ENCODE peak calls at places on chromosomes 13 and 19, in seven cellular contexts. One of them, this sample, is unnamed.

GRCh38 chr19:18796239-18796638 is 5.1 kb upstream of the COMP start:
- DNase-seq in left cardiac atrium: no peak
- DNase-seq in stimulated activated CD8-positive, alpha-beta memory T cell treated with anti-CD3 and anti-CD28 coated beads, Interleukin-2, amount 100 ng/mL, for 1 hour: no peak
- DNase-seq in AG09319: no peak
- DNase-seq in ovary: no peak
- DNase-seq in psoas muscle: no peak
- DNase-seq in effector memory CD8-positive, alpha-beta T cell: no peak
- DNase-seq in this sample: no peak

GRCh38 chr13:77507931-77508776 is 27.4 kb upstream of the SCEL start:
- DNase-seq in left cardiac atrium: no peak
- DNase-seq in stimulated activated CD8-positive, alpha-beta memory T cell treated with anti-CD3 and anti-CD28 coated beads, Interleukin-2, amount 100 ng/mL, for 1 hour: no peak
- DNase-seq in AG09319: no peak
- DNase-seq in ovary: no peak
- DNase-seq in psoas muscle: no peak
- DNase-seq in effector memory CD8-positive, alpha-beta T cell: no peak
- DNase-seq in this sample: no peak

GRCh38 chr19:35736913-35737886 is 5.1 kb downstream of the IGFLR1 start:
- DNase-seq in left cardiac atrium: no peak
- DNase-seq in stimulated activated CD8-positive, alpha-beta memory T cell treated with anti-CD3 and anti-CD28 coated beads, Interleukin-2, amount 100 ng/mL, for 1 hour: no peak
- DNase-seq in AG09319: no peak
- DNase-seq in ovary: no peak
- DNase-seq in psoas muscle: no peak
- DNase-seq in effector memory CD8-positive, alpha-beta T cell: no peak
- DNase-seq in this sample: no peak

GRCh38 chr13:43573787-43574562 is 212.8 kb downstream of the ENOX1 start:
- DNase-seq in left cardiac atrium: no peak
- DNase-seq in stimulated activated CD8-positive, alpha-beta memory T cell treated with anti-CD3 and anti-CD28 coated beads, Interleukin-2, amount 100 ng/mL, for 1 hour: no peak
- DNase-seq in AG09319: no peak
- DNase-seq in ovary: no peak
- DNase-seq in psoas muscle: no peak
- DNase-seq in effector memory CD8-positive, alpha-beta T cell: no peak
- DNase-seq in this sample: no peak

GRCh38 chr19:53652476-53652875 is 20.7 kb downstream of the DPRX start:
- DNase-seq in left cardiac atrium: no peak
- DNase-seq in stimulated activated CD8-positive, alpha-beta memory T cell treated with anti-CD3 and anti-CD28 coated beads, Interleukin-2, amount 100 ng/mL, for 1 hour: no peak
- DNase-seq in AG09319: no peak
- DNase-seq in ovary: no peak
- DNase-seq in psoas muscle: no peak
- DNase-seq in effector memory CD8-positive, alpha-beta T cell: no peak
- DNase-seq in this sample: no peak

GRCh38 chr13:42279986-42280385 is 8.0 kb downstream of the AKAP11 start:
- DNase-seq in left cardiac atrium: no peak
- DNase-seq in stimulated activated CD8-positive, alpha-beta memory T cell treated with anti-CD3 and anti-CD28 coated beads, Interleukin-2, amount 100 ng/mL, for 1 hour: no peak
- DNase-seq in AG09319: no peak
- DNase-seq in ovary: no peak
- DNase-seq in psoas muscle: no peak
- DNase-seq in effector memory CD8-positive, alpha-beta T cell: no peak
- DNase-seq in this sample: no peak

GRCh38 chr19:45847661-45848060 is 15.3 kb downstream of the SYMPK start:
- DNase-seq in left cardiac atrium: no peak
- DNase-seq in stimulated activated CD8-positive, alpha-beta memory T cell treated with anti-CD3 and anti-CD28 coated beads, Interleukin-2, amount 100 ng/mL, for 1 hour: no peak
- DNase-seq in AG09319: no peak
- DNase-seq in ovary: no peak
- DNase-seq in psoas muscle: no peak
- DNase-seq in effector memory CD8-positive, alpha-beta T cell: no peak
- DNase-seq in this sample: no peak

GRCh38 chr13:49733181-49733951 is 42.1 kb upstream of the EBPL start:
- DNase-seq in left cardiac atrium: no peak
- DNase-seq in stimulated activated CD8-positive, alpha-beta memory T cell treated with anti-CD3 and anti-CD28 coated beads, Interleukin-2, amount 100 ng/mL, for 1 hour: no peak
- DNase-seq in AG09319: no peak
- DNase-seq in ovary: no peak
- DNase-seq in psoas muscle: no peak
- DNase-seq in effector memory CD8-positive, alpha-beta T cell: no peak
- DNase-seq in this sample: no peak

GRCh38 chr19:19051478-19052213 is 12.1 kb upstream of the SLC25A42 start:
- DNase-seq in left cardiac atrium: no peak
- DNase-seq in stimulated activated CD8-positive, alpha-beta memory T cell treated with anti-CD3 and anti-CD28 coated beads, Interleukin-2, amount 100 ng/mL, for 1 hour: no peak
- DNase-seq in AG09319: no peak
- DNase-seq in ovary: no peak
- DNase-seq in psoas muscle: no peak
- DNase-seq in effector memory CD8-positive, alpha-beta T cell: no peak
- DNase-seq in this sample: no peak

GRCh38 chr13:30744686-30745085 is 9.3 kb downstream of the ALOX5AP start:
- DNase-seq in left cardiac atrium: no peak
- DNase-seq in stimulated activated CD8-positive, alpha-beta memory T cell treated with anti-CD3 and anti-CD28 coated beads, Interleukin-2, amount 100 ng/mL, for 1 hour: no peak
- DNase-seq in AG09319: no peak
- DNase-seq in ovary: no peak
- DNase-seq in psoas muscle: no peak
- DNase-seq in effector memory CD8-positive, alpha-beta T cell: no peak
- DNase-seq in this sample: no peak

GRCh38 chr13:49676581-49677298 is 14.5 kb downstream of the EBPL start:
- DNase-seq in left cardiac atrium: no peak
- DNase-seq in stimulated activated CD8-positive, alpha-beta memory T cell treated with anti-CD3 and anti-CD28 coated beads, Interleukin-2, amount 100 ng/mL, for 1 hour: no peak
- DNase-seq in AG09319: no peak
- DNase-seq in ovary: no peak
- DNase-seq in psoas muscle: no peak
- DNase-seq in effector memory CD8-positive, alpha-beta T cell: no peak
- DNase-seq in this sample: no peak

GRCh38 chr19:15249912-15250634 is 17.8 kb upstream of the EPHX3 start:
- DNase-seq in left cardiac atrium: peak
- DNase-seq in stimulated activated CD8-positive, alpha-beta memory T cell treated with anti-CD3 and anti-CD28 coated beads, Interleukin-2, amount 100 ng/mL, for 1 hour: no peak
- DNase-seq in AG09319: peak
- DNase-seq in ovary: peak
- DNase-seq in psoas muscle: peak
- DNase-seq in effector memory CD8-positive, alpha-beta T cell: no peak
- DNase-seq in this sample: peak

GRCh38 chr19:11373166-11373884 is 1.1 kb upstream of the SWSAP1 start:
- DNase-seq in left cardiac atrium: no peak
- DNase-seq in stimulated activated CD8-positive, alpha-beta memory T cell treated with anti-CD3 and anti-CD28 coated beads, Interleukin-2, amount 100 ng/mL, for 1 hour: no peak
- DNase-seq in AG09319: no peak
- DNase-seq in ovary: no peak
- DNase-seq in psoas muscle: no peak
- DNase-seq in effector memory CD8-positive, alpha-beta T cell: no peak
- DNase-seq in this sample: no peak

GRCh38 chr13:27982361-27982760 is 6.1 kb downstream of the URAD start:
- DNase-seq in left cardiac atrium: no peak
- DNase-seq in stimulated activated CD8-positive, alpha-beta memory T cell treated with anti-CD3 and anti-CD28 coated beads, Interleukin-2, amount 100 ng/mL, for 1 hour: no peak
- DNase-seq in AG09319: no peak
- DNase-seq in ovary: no peak
- DNase-seq in psoas muscle: no peak
- DNase-seq in effector memory CD8-positive, alpha-beta T cell: no peak
- DNase-seq in this sample: no peak

GRCh38 chr13:50893211-50893852 is 16.3 kb upstream of the RNASEH2B start:
- DNase-seq in left cardiac atrium: no peak
- DNase-seq in stimulated activated CD8-positive, alpha-beta memory T cell treated with anti-CD3 and anti-CD28 coated beads, Interleukin-2, amount 100 ng/mL, for 1 hour: no peak
- DNase-seq in AG09319: no peak
- DNase-seq in ovary: no peak
- DNase-seq in psoas muscle: no peak
- DNase-seq in effector memory CD8-positive, alpha-beta T cell: no peak
- DNase-seq in this sample: no peak

GRCh38 chr19:58279925-58280316 is 1.2 kb downstream of the ZNF8 start:
- DNase-seq in left cardiac atrium: no peak
- DNase-seq in stimulated activated CD8-positive, alpha-beta memory T cell treated with anti-CD3 and anti-CD28 coated beads, Interleukin-2, amount 100 ng/mL, for 1 hour: no peak
- DNase-seq in AG09319: no peak
- DNase-seq in ovary: no peak
- DNase-seq in psoas muscle: no peak
- DNase-seq in effector memory CD8-positive, alpha-beta T cell: no peak
- DNase-seq in this sample: no peak

GRCh38 chr19:33374406-33374703 is 846 bp downstream of the CEBPG start:
- DNase-seq in left cardiac atrium: no peak
- DNase-seq in stimulated activated CD8-positive, alpha-beta memory T cell treated with anti-CD3 and anti-CD28 coated beads, Interleukin-2, amount 100 ng/mL, for 1 hour: no peak
- DNase-seq in AG09319: no peak
- DNase-seq in ovary: no peak
- DNase-seq in psoas muscle: no peak
- DNase-seq in effector memory CD8-positive, alpha-beta T cell: no peak
- DNase-seq in this sample: no peak

GRCh38 chr19:33497151-33497777 is 24.3 kb downstream of the PEPD start:
- DNase-seq in left cardiac atrium: no peak
- DNase-seq in stimulated activated CD8-positive, alpha-beta memory T cell treated with anti-CD3 and anti-CD28 coated beads, Interleukin-2, amount 100 ng/mL, for 1 hour: no peak
- DNase-seq in AG09319: no peak
- DNase-seq in ovary: no peak
- DNase-seq in psoas muscle: no peak
- DNase-seq in effector memory CD8-positive, alpha-beta T cell: no peak
- DNase-seq in this sample: no peak

GRCh38 chr19:50580970-50581636 is 12.9 kb upstream of the LRRC4B start:
- DNase-seq in left cardiac atrium: no peak
- DNase-seq in stimulated activated CD8-positive, alpha-beta memory T cell treated with anti-CD3 and anti-CD28 coated beads, Interleukin-2, amount 100 ng/mL, for 1 hour: no peak
- DNase-seq in AG09319: no peak
- DNase-seq in ovary: no peak
- DNase-seq in psoas muscle: no peak
- DNase-seq in effector memory CD8-positive, alpha-beta T cell: no peak
- DNase-seq in this sample: no peak

GRCh38 chr19:5172859-5173577 is 167.6 kb downstream of the PTPRS start:
- DNase-seq in left cardiac atrium: no peak
- DNase-seq in stimulated activated CD8-positive, alpha-beta memory T cell treated with anti-CD3 and anti-CD28 coated beads, Interleukin-2, amount 100 ng/mL, for 1 hour: no peak
- DNase-seq in AG09319: peak
- DNase-seq in ovary: no peak
- DNase-seq in psoas muscle: peak
- DNase-seq in effector memory CD8-positive, alpha-beta T cell: no peak
- DNase-seq in this sample: no peak

GRCh38 chr19:14378890-14379289 is 2.4 kb upstream of the ADGRE5 start:
- DNase-seq in left cardiac atrium: no peak
- DNase-seq in stimulated activated CD8-positive, alpha-beta memory T cell treated with anti-CD3 and anti-CD28 coated beads, Interleukin-2, amount 100 ng/mL, for 1 hour: no peak
- DNase-seq in AG09319: no peak
- DNase-seq in ovary: no peak
- DNase-seq in psoas muscle: no peak
- DNase-seq in effector memory CD8-positive, alpha-beta T cell: no peak
- DNase-seq in this sample: no peak

GRCh38 chr13:42997381-42997780 is 5.3 kb upstream of the EPSTI1 start:
- DNase-seq in left cardiac atrium: no peak
- DNase-seq in stimulated activated CD8-positive, alpha-beta memory T cell treated with anti-CD3 and anti-CD28 coated beads, Interleukin-2, amount 100 ng/mL, for 1 hour: no peak
- DNase-seq in AG09319: no peak
- DNase-seq in ovary: no peak
- DNase-seq in psoas muscle: no peak
- DNase-seq in effector memory CD8-positive, alpha-beta T cell: no peak
- DNase-seq in this sample: no peak

GRCh38 chr13:47092202-47092601 is 195.3 kb upstream of the HTR2A start:
- DNase-seq in left cardiac atrium: no peak
- DNase-seq in stimulated activated CD8-positive, alpha-beta memory T cell treated with anti-CD3 and anti-CD28 coated beads, Interleukin-2, amount 100 ng/mL, for 1 hour: no peak
- DNase-seq in AG09319: no peak
- DNase-seq in ovary: no peak
- DNase-seq in psoas muscle: no peak
- DNase-seq in effector memory CD8-positive, alpha-beta T cell: no peak
- DNase-seq in this sample: no peak